ENCODE peak calls at places on chromosome 1, in five cellular contexts. O, H, F, L and B are unnamed samples.

GRCh38 chr1:2594001-2594640 is 7.5 kb downstream of the PRXL2B start:
- DNase-seq in F (peak), H (no peak), L (peak), O (no peak), B (peak)

GRCh38 chr1:68473060-68473459 is 23.3 kb upstream of the RPE65 start:
- DNase-seq in F (no peak), L (no peak), H (no peak), O (no peak), B (no peak)

GRCh38 chr1:3495776-3496745 is 41.6 kb downstream of the ARHGEF16 start:
- DNase-seq in F (peak), H (no peak), O (peak), L (peak), B (no peak)

GRCh38 chr1:184504012-184504694 is 117.3 kb downstream of the C1orf21 start:
- DNase-seq in O (no peak), F (no peak), H (no peak), L (no peak), B (no peak)

GRCh38 chr1:220124542-220124941 is 30.6 kb downstream of the IARS2 start:
- DNase-seq in H (no peak), L (peak), F (no peak), O (no peak), B (no peak)

GRCh38 chr1:233597489-233597901 is 16.4 kb upstream of the KCNK1 start:
- DNase-seq in H (no peak), F (no peak), O (no peak), L (peak), B (no peak)

GRCh38 chr1:233081686-233082085 is 131.3 kb downstream of the NTPCR start:
- DNase-seq in O (no peak), L (peak), F (peak), H (no peak), B (no peak)

GRCh38 chr1:178934574-178934945 is 63.7 kb upstream of the ANGPTL1 start:
- DNase-seq in F (no peak), O (no peak), H (no peak), L (no peak), B (no peak)

GRCh38 chr1:179164494-179164893 is 65.0 kb downstream of the ABL2 start:
- DNase-seq in O (peak), F (peak), L (peak), H (no peak), B (no peak)

GRCh38 chr1:190708418-190709057 is 230.9 kb upstream of the BRINP3 start:
- DNase-seq in H (no peak), F (no peak), L (no peak), O (no peak), B (no peak)

GRCh38 chr1:223087231-223087990 is 55.6 kb downstream of the TLR5 start:
- DNase-seq in F (no peak), H (no peak), L (peak), O (no peak), B (no peak)

GRCh38 chr1:162358928-162359327 is 17.7 kb downstream of the SPATA46 start:
- DNase-seq in O (no peak), L (no peak), F (no peak), H (no peak), B (no peak)

GRCh38 chr1:24536391-24536840 is 19.5 kb upstream of the NCMAP start:
- DNase-seq in L (peak), O (no peak), H (peak), F (no peak), B (peak)

GRCh38 chr1:231966983-231967382 is 340.4 kb downstream of the DISC1 start:
- DNase-seq in L (no peak), O (no peak), F (no peak), H (no peak), B (no peak)

GRCh38 chr1:178341218-178341956 is 155.4 kb downstream of the CLEC20A start:
- DNase-seq in H (no peak), O (peak), F (peak), L (peak), B (no peak)

GRCh38 chr1:7869136-7869905 is 16.5 kb upstream of the UTS2 start:
- DNase-seq in F (no peak), H (no peak), O (no peak), L (peak), B (no peak)

GRCh38 chr1:164792410-164793004 is 233.5 kb downstream of the PBX1 start:
- DNase-seq in H (no peak), L (no peak), F (no peak), O (no peak), B (no peak)

GRCh38 chr1:243850368-243851128 is 505 bp upstream of the AKT3 start:
- DNase-seq in L (peak), F (peak), H (peak), O (peak), B (peak)

GRCh38 chr1:117059678-117060440 is at the start of gene TTF2:
- DNase-seq in H (peak), O (peak), F (peak), L (peak), B (peak)
- TF ChIP-seq CTCF in H (peak), O (peak), F (no peak), L (peak), B (no peak)

GRCh38 chr1:225441314-225442119 is 13.7 kb upstream of the LBR start:
- DNase-seq in L (no peak), F (no peak), O (no peak), H (peak), B (no peak)
- TF ChIP-seq CTCF in L (peak), F (peak), O (peak), H (peak), B (peak)

GRCh38 chr1:110153407-110153950 is 3.2 kb downstream of the SLC6A17 start:
- DNase-seq in H (no peak), O (no peak), F (no peak), L (no peak), B (no peak)

GRCh38 chr1:110148961-110149360 is 1.3 kb upstream of the SLC6A17 start:
- DNase-seq in F (no peak), O (no peak), L (no peak), H (peak), B (no peak)

GRCh38 chr1:110151175-110151715 is 951 bp downstream of the SLC6A17 start:
- DNase-seq in L (no peak), H (no peak), F (no peak), O (no peak), B (no peak)

GRCh38 chr1:110152133-110152785 is 2.0 kb downstream of the SLC6A17 start:
- DNase-seq in L (peak), H (no peak), O (peak), F (no peak), B (no peak)

GRCh38 chr1:110150330-110151174 is at the start of gene SLC6A17:
- DNase-seq in F (peak), H (no peak), L (peak), O (peak), B (peak)
- TF ChIP-seq CTCF in F (no peak), H (no peak), L (no peak), O (peak), B (no peak)

DNA sequence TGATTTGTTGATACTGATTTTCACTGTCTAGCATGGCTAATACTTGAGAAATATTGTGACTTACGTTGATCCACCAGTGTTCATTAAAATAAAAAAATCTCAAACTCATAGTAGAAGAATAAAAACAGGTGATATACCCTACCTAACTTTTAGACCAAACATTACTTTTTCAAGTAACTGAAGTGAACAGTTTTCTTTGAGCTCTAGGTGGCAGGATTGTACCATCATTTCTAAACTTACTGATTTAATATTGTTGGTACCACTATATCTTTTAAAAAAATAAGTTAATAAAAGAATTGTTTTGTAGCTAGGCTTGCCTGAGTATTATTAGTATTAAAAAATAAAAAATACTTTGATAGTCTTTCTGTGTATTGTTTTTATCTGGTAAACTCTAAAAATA is 21.5 kb downstream of the CDC73 start:
- DNase-seq in O (no peak), L (no peak), H (peak), F (peak), B (no peak)
- TF ChIP-seq CTCF in O (peak), L (peak), H (peak), F (no peak), B (peak)